ENCODE peak calls at places on chromosomes 12 and 14, in seven cellular contexts. Q, M, K, I, C, J and E are unnamed samples.

GRCh38 chr14:102088012-102088792 is 1.4 kb upstream of the HSP90AA1 start:
- DNase-seq in I (peak), Q (no peak), K (no peak), J (no peak), C (peak), M (peak), E (peak)

GRCh38 chr14:102590667-102591099 is 1.8 kb upstream of the RCOR1 start:
- DNase-seq in K (peak), Q (no peak), I (peak), C (no peak), J (no peak), M (peak), E (no peak)

GRCh38 chr14:94088516-94088915 is 7.4 kb downstream of the IFI27L1 start:
- DNase-seq in J (peak), M (peak), I (no peak), Q (no peak), C (no peak), K (peak), E (no peak)

GRCh38 chr14:51873221-51873893 is 12.9 kb downstream of the GNG2 start:
- DNase-seq in K (peak), I (no peak), C (no peak), M (peak), Q (no peak), J (peak), E (no peak)

GRCh38 chr12:13504074-13504473 is 307.5 kb downstream of the EMP1 start:
- DNase-seq in J (no peak), M (peak), C (no peak), Q (no peak), I (no peak), K (peak), E (no peak)

GRCh38 chr12:6765048-6765633 is 1.0 kb upstream of the PTMS start:
- DNase-seq in C (no peak), Q (peak), K (no peak), I (no peak), M (no peak), J (no peak), E (no peak)

GRCh38 chr12:29241821-29242591 is 92.9 kb downstream of the FAR2 start:
- DNase-seq in J (peak), I (peak), C (no peak), K (peak), M (peak), Q (no peak), E (no peak)

GRCh38 chr12:89244536-89244935 is 107.8 kb downstream of the DUSP6 start:
- DNase-seq in M (peak), K (peak), J (no peak), Q (no peak), I (no peak), C (no peak), E (no peak)

GRCh38 chr14:104504172-104504735 is 75.3 kb upstream of the C14orf180 start:
- DNase-seq in Q (no peak), C (no peak), J (no peak), I (no peak), K (no peak), M (no peak), E (no peak)

GRCh38 chr12:66919466-66919865 is 240.6 kb upstream of the GRIP1 start:
- DNase-seq in J (no peak), Q (no peak), M (no peak), C (no peak), K (no peak), I (no peak), E (no peak)

GRCh38 chr14:101256266-101256665 is 305.0 kb upstream of the DIO3 start:
- DNase-seq in I (no peak), J (no peak), Q (no peak), C (no peak), M (no peak), K (no peak), E (no peak)

GRCh38 chr14:44712095-44712822 is 205.2 kb upstream of the FSCB start:
- DNase-seq in Q (peak), M (no peak), I (peak), J (no peak), C (no peak), K (no peak), E (no peak)